ENCODE peak calls at places on chromosomes 1 and 21, in five cellular contexts. One of them, this sample, is unnamed.

GRCh38 chr1:226098870-226099832 is 36.6 kb downstream of the H3-3A start:
- DNase-seq in lung: no peak
- DNase-seq in cardiac muscle cell: no peak
- DNase-seq in mucosa of descending colon: no peak
- DNase-seq in Peyer's patch: peak
- DNase-seq in this sample: no peak

GRCh38 chr1:35885961-35886558 is 3.1 kb downstream of the AGO1 start:
- DNase-seq in lung: no peak
- DNase-seq in cardiac muscle cell: peak
- DNase-seq in mucosa of descending colon: no peak
- DNase-seq in Peyer's patch: no peak
- DNase-seq in this sample: no peak

GRCh38 chr1:20141466-20141865 is 2.3 kb downstream of the PLA2G2F start:
- DNase-seq in lung: no peak
- DNase-seq in cardiac muscle cell: no peak
- DNase-seq in mucosa of descending colon: no peak
- DNase-seq in Peyer's patch: no peak
- DNase-seq in this sample: peak

GRCh38 chr1:66335859-66336640 is 197.9 kb upstream of the SGIP1 start:
- DNase-seq in lung: peak
- DNase-seq in cardiac muscle cell: peak
- DNase-seq in mucosa of descending colon: peak
- DNase-seq in Peyer's patch: peak
- DNase-seq in this sample: peak

GRCh38 chr1:10539411-10540043 is 64.8 kb downstream of the PEX14 start:
- DNase-seq in lung: no peak
- DNase-seq in cardiac muscle cell: peak
- DNase-seq in mucosa of descending colon: no peak
- DNase-seq in Peyer's patch: no peak
- DNase-seq in this sample: no peak

GRCh38 chr1:1907098-1907736 is 7.8 kb upstream of the CALML6 start:
- DNase-seq in lung: no peak
- DNase-seq in cardiac muscle cell: no peak
- DNase-seq in mucosa of descending colon: no peak
- DNase-seq in Peyer's patch: peak
- DNase-seq in this sample: peak

GRCh38 chr1:10511494-10511885 is 36.7 kb downstream of the PEX14 start:
- DNase-seq in lung: no peak
- DNase-seq in cardiac muscle cell: no peak
- DNase-seq in mucosa of descending colon: no peak
- DNase-seq in Peyer's patch: no peak
- DNase-seq in this sample: no peak

GRCh38 chr1:26471498-26472329 is 526 bp upstream of the HMGN2 start:
- DNase-seq in lung: peak
- DNase-seq in cardiac muscle cell: peak
- DNase-seq in mucosa of descending colon: peak
- DNase-seq in Peyer's patch: no peak
- DNase-seq in this sample: peak

GRCh38 chr1:95098196-95098595 is 19.0 kb upstream of the TLCD4 start:
- DNase-seq in lung: no peak
- DNase-seq in cardiac muscle cell: peak
- DNase-seq in mucosa of descending colon: no peak
- DNase-seq in Peyer's patch: no peak
- DNase-seq in this sample: no peak

GRCh38 chr1:46158312-46159281 is 16.3 kb upstream of the TSPAN1 start:
- DNase-seq in lung: no peak
- DNase-seq in cardiac muscle cell: no peak
- DNase-seq in mucosa of descending colon: no peak
- DNase-seq in Peyer's patch: no peak
- DNase-seq in this sample: no peak

GRCh38 chr1:234149217-234149616 is 224.0 kb upstream of the COA6 start:
- DNase-seq in lung: no peak
- DNase-seq in cardiac muscle cell: no peak
- DNase-seq in mucosa of descending colon: no peak
- DNase-seq in Peyer's patch: no peak
- DNase-seq in this sample: no peak

GRCh38 chr1:22490309-22490708 is 38.7 kb downstream of the ZBTB40 start:
- DNase-seq in lung: no peak
- DNase-seq in cardiac muscle cell: no peak
- DNase-seq in mucosa of descending colon: no peak
- DNase-seq in Peyer's patch: no peak
- DNase-seq in this sample: no peak

GRCh38 chr21:41142051-41142795 is 25.7 kb upstream of the BACE2 start:
- DNase-seq in lung: peak
- DNase-seq in cardiac muscle cell: peak
- DNase-seq in mucosa of descending colon: no peak
- DNase-seq in Peyer's patch: no peak
- DNase-seq in this sample: no peak

DNA sequence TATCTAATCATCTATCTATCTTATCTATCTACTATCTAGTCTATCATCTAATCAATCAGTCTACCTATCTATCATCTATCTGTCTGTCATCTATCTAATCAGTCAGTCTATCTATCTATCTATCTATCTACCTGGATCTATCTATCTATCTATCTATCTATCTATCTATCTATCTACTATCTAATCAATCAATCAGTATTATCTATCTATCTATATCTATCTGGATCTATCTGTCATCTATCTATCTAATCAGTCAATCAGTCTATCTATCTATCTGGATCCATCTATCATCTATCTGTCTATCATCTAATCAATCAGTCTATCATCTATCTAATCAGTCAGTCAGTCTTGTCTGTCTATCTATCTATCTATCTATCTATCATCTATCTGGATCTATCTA is 26.9 kb upstream of the C1orf174 start:
- DNase-seq in lung: no peak
- DNase-seq in cardiac muscle cell: no peak
- DNase-seq in mucosa of descending colon: no peak
- DNase-seq in Peyer's patch: no peak
- DNase-seq in this sample: no peak
- TF ChIP-seq CTCF in lung: no peak
- TF ChIP-seq CTCF in cardiac muscle cell: no peak
- TF ChIP-seq CTCF in mucosa of descending colon: no peak
- TF ChIP-seq CTCF in Peyer's patch: no peak
- TF ChIP-seq CTCF in this sample: no peak

DNA sequence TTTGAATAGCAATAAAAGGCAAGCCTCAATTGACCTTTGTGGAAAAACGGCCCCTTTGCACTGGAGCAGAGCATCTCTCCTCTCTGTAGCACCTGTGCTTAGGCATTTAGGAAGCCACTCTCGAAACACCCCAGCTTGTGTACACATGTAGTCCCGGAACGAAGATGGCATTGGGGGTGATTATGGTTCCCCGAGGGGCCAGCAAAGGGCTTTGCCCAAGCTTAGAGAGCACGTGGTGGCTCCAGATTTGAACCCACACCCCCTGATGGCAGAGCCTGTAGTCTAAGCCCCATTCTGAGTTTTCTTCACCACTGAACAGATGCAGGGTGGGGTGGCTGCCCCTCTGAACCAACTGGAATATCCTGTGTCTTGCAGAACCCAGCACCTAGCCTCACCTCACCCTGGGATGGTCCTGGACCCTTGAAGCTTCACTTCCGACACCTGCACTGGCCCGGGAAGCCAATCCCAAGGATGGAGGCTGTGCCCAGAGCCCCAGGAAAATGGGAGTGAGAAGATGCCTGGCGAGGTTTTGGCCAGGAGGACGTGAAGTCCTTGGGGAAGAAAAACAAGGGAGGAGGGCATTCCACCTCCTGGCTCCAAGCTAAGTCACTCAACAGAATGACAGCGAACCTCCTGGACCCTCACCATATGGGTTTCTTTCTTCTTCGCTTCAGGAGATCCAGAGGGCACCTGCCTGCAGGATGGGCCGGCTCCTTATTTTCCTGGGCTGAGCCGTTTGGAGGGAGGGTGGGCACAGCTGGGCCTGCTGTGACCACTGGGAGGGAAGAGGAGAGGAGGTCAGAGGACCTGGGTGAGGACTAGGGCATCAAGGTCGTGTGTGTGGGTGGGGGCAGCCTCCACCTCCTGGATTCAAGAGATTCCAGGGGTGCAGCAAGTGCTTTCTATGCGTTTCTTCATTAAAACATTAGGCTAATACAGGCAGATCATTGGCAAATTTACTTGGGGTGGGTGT is 37.7 kb downstream of the IGFN1 start:
- DNase-seq in lung: peak
- DNase-seq in cardiac muscle cell: no peak
- DNase-seq in mucosa of descending colon: no peak
- DNase-seq in Peyer's patch: no peak
- DNase-seq in this sample: peak
- TF ChIP-seq CTCF in lung: no peak
- TF ChIP-seq CTCF in cardiac muscle cell: no peak
- TF ChIP-seq CTCF in mucosa of descending colon: no peak
- TF ChIP-seq CTCF in Peyer's patch: no peak
- TF ChIP-seq CTCF in this sample: no peak

GRCh38 chr1:160821627-160822026 is 25.7 kb downstream of the LY9 start:
- DNase-seq in lung: no peak
- DNase-seq in cardiac muscle cell: no peak
- DNase-seq in mucosa of descending colon: no peak
- DNase-seq in Peyer's patch: no peak
- DNase-seq in this sample: no peak
- TF ChIP-seq CTCF in lung: no peak
- TF ChIP-seq CTCF in cardiac muscle cell: peak
- TF ChIP-seq CTCF in mucosa of descending colon: no peak
- TF ChIP-seq CTCF in Peyer's patch: no peak
- TF ChIP-seq CTCF in this sample: peak

DNA sequence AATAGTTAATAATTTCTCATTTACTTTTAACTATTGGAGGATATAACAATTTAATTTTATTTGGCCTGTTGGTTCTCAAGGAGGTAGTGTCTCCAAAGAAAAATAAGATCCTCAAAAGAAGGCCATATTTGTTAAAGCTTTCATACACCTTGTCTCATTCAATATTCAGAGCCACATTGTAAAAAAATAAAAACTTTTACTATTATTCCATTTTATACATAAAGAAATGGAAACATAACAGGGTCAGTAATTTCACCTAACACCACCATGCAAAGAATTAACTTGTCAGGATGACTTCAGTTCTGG is 40.3 kb upstream of the KCTD3 start:
- DNase-seq in lung: no peak
- DNase-seq in cardiac muscle cell: no peak
- DNase-seq in mucosa of descending colon: no peak
- DNase-seq in Peyer's patch: no peak
- DNase-seq in this sample: no peak
- TF ChIP-seq CTCF in lung: no peak
- TF ChIP-seq CTCF in cardiac muscle cell: no peak
- TF ChIP-seq CTCF in mucosa of descending colon: no peak
- TF ChIP-seq CTCF in Peyer's patch: no peak
- TF ChIP-seq CTCF in this sample: peak

This sample was measured in CD14-positive monocyte.